ENCODE peak calls at places on chromosomes 4 and X, in four cellular contexts. E is fibroblast of mammary gland, R is upper lobe of right lung, G is pancreas. O is an unnamed sample.
A peak's percentile ranks its signal among the peaks of the same experiment; 100 is the strongest.

GRCh38 chr4:34250562-34250961 is 1993.8 kb downstream of the ARAP2 start:
- DNase-seq in E (peak; percentile 93), R (no peak), G (no peak), O (no peak)

GRCh38 chrX:630007-630921 is at the start of gene SHOX:
- DNase-seq in E (no peak), R (peak; percentile 52), G (no peak), O (no peak)

GRCh38 chr4:187415227-187415626 is 580.3 kb upstream of the ZFP42 start:
- DNase-seq in E (no peak), R (no peak), G (no peak), O (no peak)

GRCh38 chr4:169272265-169272886 is 1.6 kb upstream of the SH3RF1 start:
- DNase-seq in E (peak; percentile 63), R (no peak), G (no peak), O (no peak)

GRCh38 chr4:3249681-3250437 is 900 bp downstream of the MSANTD1 start:
- DNase-seq in E (no peak), R (no peak), G (no peak), O (no peak)

GRCh38 chr4:7557447-7557846 is 122.7 kb upstream of the PSAPL1 start:
- DNase-seq in E (peak; percentile 64), R (no peak), G (no peak), O (no peak)

GRCh38 chr4:153138736-153139135 is 65.5 kb upstream of the TRIM2 start:
- DNase-seq in E (no peak), R (no peak), G (no peak), O (no peak)

GRCh38 chrX:24169211-24169610 is 19.7 kb downstream of the ZFX start:
- DNase-seq in E (peak; percentile 44), R (no peak), G (no peak), O (no peak)

GRCh38 chrX:46722742-46723568 is 36.0 kb downstream of the SLC9A7 start:
- DNase-seq in E (peak; percentile 35), R (no peak), G (no peak), O (no peak)

GRCh38 chr4:84167579-84167978 is 331.5 kb downstream of the NKX6-1 start:
- DNase-seq in E (no peak), R (no peak), G (no peak), O (no peak)

GRCh38 chr4:40316333-40316781 is 18.8 kb upstream of the CHRNA9 start:
- DNase-seq in E (peak; percentile 96), R (no peak), G (no peak), O (no peak)

GRCh38 chr4:53273726-53274125 is 92.1 kb downstream of the SCFD2 start:
- DNase-seq in E (peak; percentile 76), R (no peak), G (no peak), O (no peak)

GRCh38 chr4:15005474-15006115 is 3.3 kb downstream of the CPEB2 start:
- DNase-seq in E (no peak), R (no peak), G (no peak), O (no peak)

GRCh38 chr4:113371061-113371460 is 321.6 kb downstream of the ANK2 start:
- DNase-seq in E (no peak), R (no peak), G (no peak), O (no peak)

GRCh38 chrX:106621836-106622235 is 10.1 kb downstream of the RADX start:
- DNase-seq in E (no peak), R (no peak), G (no peak), O (no peak)

GRCh38 chr4:158090323-158090722 is 82.5 kb downstream of the GASK1B start:
- DNase-seq in E (no peak), R (no peak), G (no peak), O (no peak)

GRCh38 chrX:39818071-39818470 is 279.7 kb downstream of the BCOR start:
- DNase-seq in E (no peak), R (no peak), G (no peak), O (no peak)

GRCh38 chr4:38560763-38561558 is 103.0 kb upstream of the KLF3 start:
- DNase-seq in E (no peak), R (no peak), G (no peak), O (no peak)

GRCh38 chrX:119802546-119802945 is 11.1 kb upstream of the RPL39 start:
- DNase-seq in E (no peak), R (no peak), G (no peak), O (no peak)

GRCh38 chr4:24003926-24004325 is 114.1 kb upstream of the PPARGC1A start:
- DNase-seq in E (peak; percentile 47), R (no peak), G (no peak), O (no peak)

GRCh38 chr4:95638920-95639501 is 90.2 kb upstream of the UNC5C start:
- DNase-seq in E (no peak), R (no peak), G (no peak), O (no peak)

GRCh38 chrX:18887177-18887820 is 96.6 kb downstream of the PHKA2 start:
- DNase-seq in E (no peak), R (peak; percentile 69), G (no peak), O (no peak)

GRCh38 chr4:111776546-111776945 is 368.7 kb upstream of the FAM241A start:
- DNase-seq in E (peak; percentile 35), R (no peak), G (no peak), O (no peak)

GRCh38 chr4:13762126-13762525 is 134.6 kb upstream of the BOD1L1 start:
- DNase-seq in E (peak; percentile 54), R (no peak), G (no peak), O (no peak)

GRCh38 chr4:106541253-106541652 is 172.7 kb upstream of the GIMD1 start:
- DNase-seq in E (peak; percentile 60), R (no peak), G (no peak), O (no peak)

GRCh38 chr4:101584306-101584705 is 206.2 kb upstream of the BANK1 start:
- DNase-seq in E (peak; percentile 32), R (no peak), G (no peak), O (no peak)

GRCh38 chr4:186700746-186701145 is 22.9 kb downstream of the FAT1 start:
- DNase-seq in E (peak; percentile 90), R (no peak), G (no peak), O (no peak)

GRCh38 chr4:71266090-71266794 is 72.6 kb upstream of the SLC4A4 start:
- DNase-seq in E (peak; percentile 44), R (no peak), G (no peak), O (no peak)

GRCh38 chrX:38192007-38192625 is 28.6 kb downstream of the SRPX start:
- DNase-seq in E (peak; percentile 29), R (no peak), G (no peak), O (no peak)

GRCh38 chr4:94127707-94128328 is 79.8 kb upstream of the SMARCAD1 start:
- DNase-seq in E (peak; percentile 38), R (no peak), G (no peak), O (no peak)

GRCh38 chr4:78776031-78776728 is at the start of gene BMP2K:
- DNase-seq in E (peak; percentile 61), R (peak; percentile 93), G (peak; percentile 78), O (peak; percentile 89)

GRCh38 chr4:182938213-182938645 is 21.0 kb upstream of the DCTD start:
- DNase-seq in E (peak; percentile 61), R (peak; percentile 89), G (peak; percentile 66), O (peak; percentile 80)

GRCh38 chr4:185128272-185129119 is 14.6 kb upstream of the SLC25A4 start:
- DNase-seq in E (no peak), R (peak; percentile 72), G (no peak), O (no peak)

GRCh38 chr4:152100378-152101201 is 339.8 kb upstream of the GATB start:
- DNase-seq in E (no peak), R (no peak), G (no peak), O (no peak)

GRCh38 chr4:125235971-125236370 is 78.8 kb upstream of the FAT4 start:
- DNase-seq in E (no peak), R (no peak), G (no peak), O (no peak)

GRCh38 chr4:101345596-101346311 is 1.6 kb downstream of the PPP3CA start:
- DNase-seq in E (peak; percentile 43), R (peak; percentile 85), G (peak; percentile 52), O (peak; percentile 69)

GRCh38 chrX:19560611-19561010 is 45.3 kb upstream of the MAP3K15 start:
- DNase-seq in E (no peak), R (no peak), G (no peak), O (no peak)

GRCh38 chrX:69032601-69033000 is 132.7 kb downstream of the PJA1 start:
- DNase-seq in E (no peak), R (no peak), G (no peak), O (peak; percentile 43)
- TF ChIP-seq CTCF in E (no peak), R (no peak), G (no peak), O (no peak)

GRCh38 chrX:148043456-148043855 is 62.3 kb downstream of the FMR1NB start:
- DNase-seq in E (peak; percentile 73), R (no peak), G (no peak), O (no peak)
- TF ChIP-seq CTCF in E (no peak), R (no peak), G (no peak), O (no peak)

DNA sequence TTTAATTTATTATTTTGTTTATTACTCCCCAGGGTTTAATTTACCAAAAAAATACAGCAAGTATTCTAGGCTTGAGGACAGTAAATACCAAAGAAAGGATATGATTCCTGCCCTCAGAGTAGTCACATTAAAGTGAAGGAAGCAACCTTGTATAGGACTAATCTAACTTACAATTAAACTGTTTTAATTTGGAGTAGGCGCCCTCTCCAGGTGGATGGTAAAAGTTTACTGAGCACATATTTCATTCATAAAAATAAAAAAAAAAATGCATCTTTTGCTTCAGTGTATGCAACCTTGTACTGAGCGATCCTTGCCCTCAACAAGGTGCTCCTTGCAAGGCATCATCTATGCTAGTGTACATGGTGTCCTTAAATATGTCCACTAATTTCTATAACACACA is 72.0 kb upstream of the MAGEB16 start:
- DNase-seq in E (peak; percentile 18), R (no peak), G (no peak), O (no peak)
- TF ChIP-seq CTCF in E (peak; percentile 27), R (peak; percentile 12), G (no peak), O (peak; percentile 41)

GRCh38 chrX:153968754-153969124 is 2.9 kb downstream of the HCFC1 start:
- DNase-seq in E (no peak), R (no peak), G (no peak), O (no peak)

GRCh38 chrX:153970398-153971123 is 1.1 kb downstream of the HCFC1 start:
- DNase-seq in E (peak; percentile 79), R (no peak), G (no peak), O (no peak)

GRCh38 chrX:153968255-153968654 is 3.4 kb downstream of the HCFC1 start:
- DNase-seq in E (no peak), R (no peak), G (no peak), O (no peak)

GRCh38 chrX:153969904-153970397 is 1.7 kb downstream of the HCFC1 start:
- DNase-seq in E (peak; percentile 26), R (no peak), G (no peak), O (no peak)

DNA sequence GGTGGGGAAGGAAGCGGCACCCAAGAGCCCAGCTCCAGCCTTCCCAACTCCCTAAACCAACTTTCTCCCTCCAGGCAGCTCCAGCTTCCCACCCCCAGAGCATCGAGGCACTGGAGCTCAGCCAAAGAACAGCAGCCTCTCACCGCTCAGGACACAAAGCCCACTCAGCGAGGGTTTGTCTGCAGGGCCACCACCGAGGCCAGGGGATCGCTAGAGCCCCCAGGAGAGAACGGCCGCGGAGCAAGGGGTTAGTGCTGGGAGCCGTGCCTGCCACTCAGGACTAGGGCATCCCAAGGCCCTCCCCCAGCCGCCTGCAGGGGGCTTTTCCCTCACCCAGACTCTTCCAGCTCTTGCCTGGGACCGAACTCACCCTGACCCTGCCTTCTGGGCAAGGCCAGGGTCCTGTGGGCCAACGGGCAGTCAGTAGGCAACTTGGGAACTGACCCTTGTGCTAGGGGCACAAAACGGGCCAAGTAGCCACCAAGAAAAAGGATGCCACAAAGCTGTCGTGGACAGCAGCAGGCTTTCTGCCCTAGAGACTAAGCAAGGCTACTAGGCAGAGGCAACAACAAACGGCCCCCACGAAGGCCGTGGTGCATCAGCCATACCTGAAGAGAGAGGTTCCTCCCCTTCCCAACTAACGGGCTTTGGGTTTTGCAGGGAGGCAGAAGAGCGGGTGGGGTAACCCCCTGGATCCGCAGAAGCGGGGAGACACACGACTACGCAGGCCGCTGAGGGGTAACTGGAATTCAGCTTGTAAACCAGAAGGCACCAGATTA is 2.3 kb downstream of the HCFC1 start:
- DNase-seq in E (no peak), R (no peak), G (no peak), O (no peak)
- TF ChIP-seq CTCF in E (no peak), R (no peak), G (no peak), O (peak; percentile 49)